ENCODE peak calls at places on chromosomes 5 and 9, in seven cellular contexts. One of them, this sample, is unnamed.

GRCh38 chr5:165410476-165410875 is 1905.1 kb downstream of the MAT2B start:
- DNase-seq in natural killer cell: no peak
- DNase-seq in HCT116: no peak
- DNase-seq in endothelial cell: no peak
- DNase-seq in hepatocyte: no peak
- DNase-seq in Calu3: no peak
- DNase-seq in glutamatergic neuron: no peak
- DNase-seq in this sample: no peak

GRCh38 chr9:23829580-23830458 is 3.8 kb upstream of the ELAVL2 start:
- DNase-seq in hepatocyte: peak
- DNase-seq in natural killer cell: no peak
- DNase-seq in glutamatergic neuron: no peak
- DNase-seq in endothelial cell: peak
- DNase-seq in Calu3: peak
- DNase-seq in HCT116: no peak
- DNase-seq in this sample: no peak

GRCh38 chr9:101486693-101487442 is 46.8 kb upstream of the RNF20 start:
- DNase-seq in hepatocyte: peak
- DNase-seq in endothelial cell: peak
- DNase-seq in glutamatergic neuron: peak
- DNase-seq in HCT116: peak
- DNase-seq in Calu3: peak
- DNase-seq in natural killer cell: no peak
- DNase-seq in this sample: no peak

GRCh38 chr9:136241540-136241939 is 4.1 kb downstream of the QSOX2 start:
- DNase-seq in glutamatergic neuron: no peak
- DNase-seq in HCT116: no peak
- DNase-seq in endothelial cell: no peak
- DNase-seq in Calu3: no peak
- DNase-seq in hepatocyte: no peak
- DNase-seq in natural killer cell: no peak
- DNase-seq in this sample: no peak

GRCh38 chr9:69583641-69584234 is 88.4 kb downstream of the APBA1 start:
- DNase-seq in hepatocyte: no peak
- DNase-seq in HCT116: no peak
- DNase-seq in natural killer cell: no peak
- DNase-seq in glutamatergic neuron: no peak
- DNase-seq in endothelial cell: no peak
- DNase-seq in Calu3: no peak
- DNase-seq in this sample: no peak

GRCh38 chr9:69326261-69326660 is 1.2 kb downstream of the ENTREP1 start:
- DNase-seq in natural killer cell: no peak
- DNase-seq in hepatocyte: no peak
- DNase-seq in glutamatergic neuron: no peak
- DNase-seq in HCT116: no peak
- DNase-seq in endothelial cell: no peak
- DNase-seq in Calu3: no peak
- DNase-seq in this sample: no peak

GRCh38 chr9:98709968-98710965 is 1.5 kb upstream of the GABBR2 start:
- DNase-seq in natural killer cell: no peak
- DNase-seq in glutamatergic neuron: no peak
- DNase-seq in endothelial cell: peak
- DNase-seq in hepatocyte: peak
- DNase-seq in Calu3: peak
- DNase-seq in HCT116: no peak
- DNase-seq in this sample: no peak

GRCh38 chr5:181187500-181188213 is 17.3 kb downstream of the TRIM7 start:
- DNase-seq in endothelial cell: peak
- DNase-seq in natural killer cell: peak
- DNase-seq in hepatocyte: peak
- DNase-seq in HCT116: peak
- DNase-seq in Calu3: peak
- DNase-seq in glutamatergic neuron: peak
- DNase-seq in this sample: peak

GRCh38 chr5:57539281-57539701 is 56.7 kb upstream of the ACTBL2 start:
- DNase-seq in HCT116: no peak
- DNase-seq in Calu3: no peak
- DNase-seq in endothelial cell: no peak
- DNase-seq in glutamatergic neuron: no peak
- DNase-seq in natural killer cell: no peak
- DNase-seq in hepatocyte: no peak
- DNase-seq in this sample: no peak

GRCh38 chr9:95063300-95063699 is 254.2 kb downstream of the FANCC start:
- DNase-seq in glutamatergic neuron: no peak
- DNase-seq in hepatocyte: no peak
- DNase-seq in endothelial cell: no peak
- DNase-seq in HCT116: no peak
- DNase-seq in natural killer cell: no peak
- DNase-seq in Calu3: no peak
- DNase-seq in this sample: no peak

GRCh38 chr5:133944263-133945230 is 23.9 kb downstream of the C5orf15 start:
- DNase-seq in HCT116: peak
- DNase-seq in hepatocyte: peak
- DNase-seq in Calu3: peak
- DNase-seq in natural killer cell: no peak
- DNase-seq in endothelial cell: peak
- DNase-seq in glutamatergic neuron: peak
- DNase-seq in this sample: peak

GRCh38 chr5:96627792-96628191 is 34.4 kb upstream of the CAST start:
- DNase-seq in Calu3: peak
- DNase-seq in natural killer cell: no peak
- DNase-seq in glutamatergic neuron: no peak
- DNase-seq in endothelial cell: no peak
- DNase-seq in HCT116: no peak
- DNase-seq in hepatocyte: no peak
- DNase-seq in this sample: no peak

GRCh38 chr5:79577693-79578092 is 34.5 kb upstream of the TENT2 start:
- DNase-seq in HCT116: no peak
- DNase-seq in glutamatergic neuron: no peak
- DNase-seq in natural killer cell: no peak
- DNase-seq in hepatocyte: no peak
- DNase-seq in endothelial cell: no peak
- DNase-seq in Calu3: no peak
- DNase-seq in this sample: no peak

GRCh38 chr5:176870110-176870591 is 29.0 kb downstream of the HK3 start:
- DNase-seq in endothelial cell: peak
- DNase-seq in hepatocyte: peak
- DNase-seq in Calu3: peak
- DNase-seq in natural killer cell: no peak
- DNase-seq in HCT116: peak
- DNase-seq in glutamatergic neuron: no peak
- DNase-seq in this sample: no peak

GRCh38 chr5:137753986-137754235 is 252 bp downstream of the HNRNPA0 start:
- DNase-seq in hepatocyte: no peak
- DNase-seq in HCT116: no peak
- DNase-seq in glutamatergic neuron: no peak
- DNase-seq in Calu3: no peak
- DNase-seq in natural killer cell: no peak
- DNase-seq in endothelial cell: no peak
- DNase-seq in this sample: no peak

GRCh38 chr5:103014983-103015382 is 105.0 kb downstream of the GIN1 start:
- DNase-seq in endothelial cell: no peak
- DNase-seq in Calu3: no peak
- DNase-seq in natural killer cell: no peak
- DNase-seq in hepatocyte: no peak
- DNase-seq in HCT116: no peak
- DNase-seq in glutamatergic neuron: no peak
- DNase-seq in this sample: no peak

DNA sequence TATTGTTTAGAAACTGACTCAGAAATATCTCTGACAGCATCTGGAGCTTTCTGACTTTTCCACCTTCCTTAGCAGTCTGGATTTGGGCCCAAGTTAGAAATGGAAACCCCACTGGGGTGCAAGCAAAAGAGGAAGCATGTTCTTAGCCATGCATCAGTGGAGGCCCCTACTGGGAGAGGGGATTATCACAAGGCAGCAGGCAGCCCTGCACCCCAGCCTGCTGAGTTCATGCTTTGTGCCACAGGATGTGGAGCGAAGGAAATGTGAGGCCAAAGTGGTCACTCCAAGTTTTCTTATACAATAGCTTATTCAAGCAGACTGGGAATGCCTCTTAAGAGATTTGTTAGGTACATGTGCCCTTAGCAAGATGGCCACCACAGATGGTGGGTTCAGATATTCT is 146.4 kb upstream of the TLX3 start:
- DNase-seq in hepatocyte: peak
- DNase-seq in endothelial cell: peak
- DNase-seq in glutamatergic neuron: peak
- DNase-seq in Calu3: peak
- DNase-seq in natural killer cell: no peak
- DNase-seq in HCT116: peak
- DNase-seq in this sample: no peak
- TF ChIP-seq CTCF in hepatocyte: peak
- TF ChIP-seq CTCF in endothelial cell: peak
- TF ChIP-seq CTCF in glutamatergic neuron: peak
- TF ChIP-seq CTCF in Calu3: peak
- TF ChIP-seq CTCF in natural killer cell: no peak
- TF ChIP-seq CTCF in HCT116: no peak
- TF ChIP-seq CTCF in this sample: no peak

GRCh38 chr9:120936764-120937122 is 10.1 kb upstream of the TRAF1 start:
- DNase-seq in HCT116: no peak
- DNase-seq in hepatocyte: no peak
- DNase-seq in natural killer cell: no peak
- DNase-seq in glutamatergic neuron: no peak
- DNase-seq in Calu3: no peak
- DNase-seq in endothelial cell: no peak
- DNase-seq in this sample: no peak
- TF ChIP-seq CTCF in HCT116: no peak
- TF ChIP-seq CTCF in hepatocyte: no peak
- TF ChIP-seq CTCF in natural killer cell: peak
- TF ChIP-seq CTCF in glutamatergic neuron: no peak
- TF ChIP-seq CTCF in Calu3: no peak
- TF ChIP-seq CTCF in endothelial cell: peak
- TF ChIP-seq CTCF in this sample: peak

GRCh38 chr5:111615054-111615453 is 102.7 kb upstream of the STARD4 start:
- DNase-seq in Calu3: no peak
- DNase-seq in glutamatergic neuron: no peak
- DNase-seq in endothelial cell: no peak
- DNase-seq in natural killer cell: no peak
- DNase-seq in hepatocyte: no peak
- DNase-seq in HCT116: no peak
- DNase-seq in this sample: no peak
- TF ChIP-seq CTCF in Calu3: no peak
- TF ChIP-seq CTCF in glutamatergic neuron: no peak
- TF ChIP-seq CTCF in endothelial cell: no peak
- TF ChIP-seq CTCF in natural killer cell: no peak
- TF ChIP-seq CTCF in hepatocyte: no peak
- TF ChIP-seq CTCF in HCT116: no peak
- TF ChIP-seq CTCF in this sample: no peak

DNA sequence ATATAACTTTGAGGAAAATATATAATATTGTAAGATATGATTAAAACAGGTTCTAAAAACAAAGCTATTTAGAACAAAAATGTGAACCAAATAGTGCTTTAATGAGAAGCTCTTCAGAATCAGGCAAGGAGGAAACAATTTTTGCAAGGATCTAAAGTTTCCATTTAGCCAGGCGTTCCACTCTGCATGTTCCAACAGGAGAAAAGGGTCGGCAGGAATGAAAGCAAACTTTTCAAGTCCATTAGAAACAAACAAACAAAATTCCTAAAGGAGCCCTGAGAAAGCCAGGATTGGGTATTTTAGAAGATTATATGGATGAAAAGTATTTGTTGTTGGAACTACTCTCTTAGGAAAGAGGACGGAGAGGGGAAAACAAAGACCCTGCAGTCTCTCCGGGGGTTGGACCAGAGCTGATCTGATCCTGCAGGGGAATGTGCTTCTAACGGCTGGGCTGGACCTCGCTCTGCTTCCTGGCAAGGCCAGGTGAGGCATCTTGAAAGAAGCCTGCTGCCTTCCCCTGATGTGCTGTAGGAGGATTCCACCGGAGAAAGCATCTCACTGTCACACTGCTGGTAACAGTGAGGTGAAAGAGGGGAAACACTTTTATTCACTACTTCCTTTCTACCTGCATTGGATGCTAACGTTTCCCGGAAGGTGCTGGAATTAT is 94.6 kb downstream of the PRRT1B start:
- DNase-seq in hepatocyte: no peak
- DNase-seq in Calu3: no peak
- DNase-seq in endothelial cell: no peak
- DNase-seq in natural killer cell: no peak
- DNase-seq in glutamatergic neuron: no peak
- DNase-seq in HCT116: no peak
- DNase-seq in this sample: no peak
- TF ChIP-seq CTCF in hepatocyte: no peak
- TF ChIP-seq CTCF in Calu3: no peak
- TF ChIP-seq CTCF in endothelial cell: no peak
- TF ChIP-seq CTCF in natural killer cell: no peak
- TF ChIP-seq CTCF in glutamatergic neuron: no peak
- TF ChIP-seq CTCF in HCT116: no peak
- TF ChIP-seq CTCF in this sample: no peak

GRCh38 chr5:135883441-135883840 is 12.2 kb downstream of the IL9 start:
- DNase-seq in Calu3: peak
- DNase-seq in hepatocyte: no peak
- DNase-seq in natural killer cell: no peak
- DNase-seq in endothelial cell: peak
- DNase-seq in HCT116: no peak
- DNase-seq in glutamatergic neuron: no peak
- DNase-seq in this sample: no peak
- TF ChIP-seq CTCF in Calu3: no peak
- TF ChIP-seq CTCF in hepatocyte: no peak
- TF ChIP-seq CTCF in natural killer cell: no peak
- TF ChIP-seq CTCF in endothelial cell: no peak
- TF ChIP-seq CTCF in HCT116: peak
- TF ChIP-seq CTCF in glutamatergic neuron: no peak
- TF ChIP-seq CTCF in this sample: no peak

DNA sequence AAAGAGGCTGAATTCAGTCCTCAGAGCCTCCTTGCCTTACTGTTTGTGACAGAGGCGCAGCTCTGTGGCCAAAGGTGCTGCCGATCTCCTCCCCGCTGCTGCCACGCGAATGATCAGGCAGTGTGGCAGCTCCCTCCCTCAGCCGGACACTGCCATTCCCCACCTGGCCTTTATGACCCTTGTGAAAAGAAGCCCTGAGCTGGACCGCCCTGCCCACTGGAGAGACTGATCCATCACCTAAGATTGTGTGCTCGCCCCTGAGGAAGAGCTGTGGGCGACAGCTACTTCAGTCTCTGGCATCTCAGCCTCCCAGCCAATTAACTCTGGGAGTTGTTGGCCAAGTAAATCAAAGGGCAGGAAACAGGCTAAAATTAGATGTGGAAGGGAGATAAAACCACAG is 90.9 kb downstream of the CARTPT start:
- DNase-seq in hepatocyte: no peak
- DNase-seq in glutamatergic neuron: no peak
- DNase-seq in Calu3: no peak
- DNase-seq in HCT116: no peak
- DNase-seq in endothelial cell: no peak
- DNase-seq in natural killer cell: no peak
- DNase-seq in this sample: no peak
- TF ChIP-seq CTCF in hepatocyte: no peak
- TF ChIP-seq CTCF in glutamatergic neuron: no peak
- TF ChIP-seq CTCF in Calu3: no peak
- TF ChIP-seq CTCF in HCT116: no peak
- TF ChIP-seq CTCF in endothelial cell: no peak
- TF ChIP-seq CTCF in natural killer cell: no peak
- TF ChIP-seq CTCF in this sample: no peak

DNA sequence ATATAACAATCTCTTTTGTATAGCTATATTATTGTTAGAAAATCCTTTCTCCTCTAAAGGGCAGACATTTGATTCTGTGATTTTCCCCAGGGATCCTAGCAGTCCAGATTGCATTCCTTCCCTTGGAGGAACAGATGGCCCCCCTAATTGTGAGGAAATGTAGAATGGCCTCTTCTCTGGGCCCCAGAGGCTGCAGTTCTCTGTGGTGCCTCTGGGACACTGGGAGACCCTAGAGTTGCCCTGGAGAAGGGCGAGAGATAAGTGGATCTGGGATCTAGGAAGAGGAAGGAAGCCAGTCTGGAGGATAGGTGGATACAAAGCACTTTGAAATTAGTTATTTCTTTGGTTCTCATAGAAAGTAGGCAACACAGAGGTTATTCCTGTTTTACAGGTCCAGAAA is 1.9 kb upstream of the HINT2 start:
- DNase-seq in hepatocyte: no peak
- DNase-seq in Calu3: no peak
- DNase-seq in glutamatergic neuron: peak
- DNase-seq in endothelial cell: peak
- DNase-seq in natural killer cell: no peak
- DNase-seq in HCT116: no peak
- DNase-seq in this sample: no peak
- TF ChIP-seq CTCF in hepatocyte: no peak
- TF ChIP-seq CTCF in Calu3: no peak
- TF ChIP-seq CTCF in glutamatergic neuron: peak
- TF ChIP-seq CTCF in endothelial cell: no peak
- TF ChIP-seq CTCF in natural killer cell: no peak
- TF ChIP-seq CTCF in HCT116: no peak
- TF ChIP-seq CTCF in this sample: no peak